ENCODE peak calls at places on chromosomes 3 and 15, in seven cellular contexts. One of them, this sample, is unnamed.

GRCh38 chr3:134956395-134956794 is 161.3 kb downstream of the EPHB1 start:
- DNase-seq in EH: no peak
- DNase-seq in activated T-helper 1 cell treated with anti-CD3 and anti-CD28 coated beads, Interleukin-12 subunit alpha, Interleukin-12 subunit beta, Interleukin-2, Interleukin-4 antibody, amounts not matched to agents 30 ng/mL and 10 ng/mL and 1 ng/mL, durations not matched to agents 14 hours and 24 hours and 36 hours: no peak
- DNase-seq in stimulated activated CD8-positive, alpha-beta memory T cell treated with anti-CD3 and anti-CD28 coated beads, Interleukin-7, amount 100 ng/mL, for 24 hours: no peak
- DNase-seq in cardiac fibroblast: no peak
- DNase-seq in GM18507: no peak
- DNase-seq in A172: no peak
- DNase-seq in this sample: no peak

GRCh38 chr3:151971814-151972579 is 98.6 kb downstream of the SUCNR1 start:
- DNase-seq in cardiac fibroblast: peak
- DNase-seq in stimulated activated CD8-positive, alpha-beta memory T cell treated with anti-CD3 and anti-CD28 coated beads, Interleukin-7, amount 100 ng/mL, for 24 hours: no peak
- DNase-seq in GM18507: no peak
- DNase-seq in EH: no peak
- DNase-seq in activated T-helper 1 cell treated with anti-CD3 and anti-CD28 coated beads, Interleukin-12 subunit alpha, Interleukin-12 subunit beta, Interleukin-2, Interleukin-4 antibody, amounts not matched to agents 30 ng/mL and 10 ng/mL and 1 ng/mL, durations not matched to agents 14 hours and 24 hours and 36 hours: no peak
- DNase-seq in A172: no peak
- DNase-seq in this sample: peak

GRCh38 chr3:123122525-123123315 is 55.9 kb downstream of the PDIA5 start:
- DNase-seq in stimulated activated CD8-positive, alpha-beta memory T cell treated with anti-CD3 and anti-CD28 coated beads, Interleukin-7, amount 100 ng/mL, for 24 hours: no peak
- DNase-seq in A172: peak
- DNase-seq in activated T-helper 1 cell treated with anti-CD3 and anti-CD28 coated beads, Interleukin-12 subunit alpha, Interleukin-12 subunit beta, Interleukin-2, Interleukin-4 antibody, amounts not matched to agents 30 ng/mL and 10 ng/mL and 1 ng/mL, durations not matched to agents 14 hours and 24 hours and 36 hours: no peak
- DNase-seq in GM18507: no peak
- DNase-seq in EH: peak
- DNase-seq in cardiac fibroblast: no peak
- DNase-seq in this sample: peak

GRCh38 chr3:190130700-190131099 is 10.0 kb upstream of the P3H2 start:
- DNase-seq in activated T-helper 1 cell treated with anti-CD3 and anti-CD28 coated beads, Interleukin-12 subunit alpha, Interleukin-12 subunit beta, Interleukin-2, Interleukin-4 antibody, amounts not matched to agents 30 ng/mL and 10 ng/mL and 1 ng/mL, durations not matched to agents 14 hours and 24 hours and 36 hours: no peak
- DNase-seq in GM18507: no peak
- DNase-seq in stimulated activated CD8-positive, alpha-beta memory T cell treated with anti-CD3 and anti-CD28 coated beads, Interleukin-7, amount 100 ng/mL, for 24 hours: no peak
- DNase-seq in A172: no peak
- DNase-seq in cardiac fibroblast: peak
- DNase-seq in EH: no peak
- DNase-seq in this sample: peak

GRCh38 chr3:161348791-161349400 is 22.4 kb downstream of the SPTSSB start:
- DNase-seq in cardiac fibroblast: peak
- DNase-seq in A172: peak
- DNase-seq in activated T-helper 1 cell treated with anti-CD3 and anti-CD28 coated beads, Interleukin-12 subunit alpha, Interleukin-12 subunit beta, Interleukin-2, Interleukin-4 antibody, amounts not matched to agents 30 ng/mL and 10 ng/mL and 1 ng/mL, durations not matched to agents 14 hours and 24 hours and 36 hours: no peak
- DNase-seq in GM18507: no peak
- DNase-seq in EH: peak
- DNase-seq in stimulated activated CD8-positive, alpha-beta memory T cell treated with anti-CD3 and anti-CD28 coated beads, Interleukin-7, amount 100 ng/mL, for 24 hours: no peak
- DNase-seq in this sample: no peak

GRCh38 chr3:170999737-171000242 is 26.7 kb downstream of the SLC2A2 start:
- DNase-seq in EH: peak
- DNase-seq in cardiac fibroblast: peak
- DNase-seq in activated T-helper 1 cell treated with anti-CD3 and anti-CD28 coated beads, Interleukin-12 subunit alpha, Interleukin-12 subunit beta, Interleukin-2, Interleukin-4 antibody, amounts not matched to agents 30 ng/mL and 10 ng/mL and 1 ng/mL, durations not matched to agents 14 hours and 24 hours and 36 hours: no peak
- DNase-seq in A172: peak
- DNase-seq in stimulated activated CD8-positive, alpha-beta memory T cell treated with anti-CD3 and anti-CD28 coated beads, Interleukin-7, amount 100 ng/mL, for 24 hours: no peak
- DNase-seq in GM18507: no peak
- DNase-seq in this sample: peak

GRCh38 chr3:153289334-153289808 is 127.3 kb downstream of the RAP2B start:
- DNase-seq in GM18507: no peak
- DNase-seq in A172: peak
- DNase-seq in cardiac fibroblast: peak
- DNase-seq in activated T-helper 1 cell treated with anti-CD3 and anti-CD28 coated beads, Interleukin-12 subunit alpha, Interleukin-12 subunit beta, Interleukin-2, Interleukin-4 antibody, amounts not matched to agents 30 ng/mL and 10 ng/mL and 1 ng/mL, durations not matched to agents 14 hours and 24 hours and 36 hours: no peak
- DNase-seq in stimulated activated CD8-positive, alpha-beta memory T cell treated with anti-CD3 and anti-CD28 coated beads, Interleukin-7, amount 100 ng/mL, for 24 hours: no peak
- DNase-seq in EH: peak
- DNase-seq in this sample: peak

GRCh38 chr3:158732856-158733200 is 571 bp upstream of the RARRES1 start:
- DNase-seq in GM18507: no peak
- DNase-seq in cardiac fibroblast: no peak
- DNase-seq in stimulated activated CD8-positive, alpha-beta memory T cell treated with anti-CD3 and anti-CD28 coated beads, Interleukin-7, amount 100 ng/mL, for 24 hours: no peak
- DNase-seq in activated T-helper 1 cell treated with anti-CD3 and anti-CD28 coated beads, Interleukin-12 subunit alpha, Interleukin-12 subunit beta, Interleukin-2, Interleukin-4 antibody, amounts not matched to agents 30 ng/mL and 10 ng/mL and 1 ng/mL, durations not matched to agents 14 hours and 24 hours and 36 hours: no peak
- DNase-seq in EH: no peak
- DNase-seq in A172: no peak
- DNase-seq in this sample: no peak

GRCh38 chr15:49558924-49559323 is 61.7 kb downstream of the FAM227B start:
- DNase-seq in GM18507: no peak
- DNase-seq in cardiac fibroblast: peak
- DNase-seq in EH: peak
- DNase-seq in activated T-helper 1 cell treated with anti-CD3 and anti-CD28 coated beads, Interleukin-12 subunit alpha, Interleukin-12 subunit beta, Interleukin-2, Interleukin-4 antibody, amounts not matched to agents 30 ng/mL and 10 ng/mL and 1 ng/mL, durations not matched to agents 14 hours and 24 hours and 36 hours: no peak
- DNase-seq in stimulated activated CD8-positive, alpha-beta memory T cell treated with anti-CD3 and anti-CD28 coated beads, Interleukin-7, amount 100 ng/mL, for 24 hours: no peak
- DNase-seq in A172: no peak
- DNase-seq in this sample: peak

GRCh38 chr15:66401130-66402021 is 14.7 kb downstream of the MAP2K1 start:
- DNase-seq in stimulated activated CD8-positive, alpha-beta memory T cell treated with anti-CD3 and anti-CD28 coated beads, Interleukin-7, amount 100 ng/mL, for 24 hours: no peak
- DNase-seq in cardiac fibroblast: no peak
- DNase-seq in A172: peak
- DNase-seq in activated T-helper 1 cell treated with anti-CD3 and anti-CD28 coated beads, Interleukin-12 subunit alpha, Interleukin-12 subunit beta, Interleukin-2, Interleukin-4 antibody, amounts not matched to agents 30 ng/mL and 10 ng/mL and 1 ng/mL, durations not matched to agents 14 hours and 24 hours and 36 hours: no peak
- DNase-seq in EH: peak
- DNase-seq in GM18507: no peak
- DNase-seq in this sample: no peak

GRCh38 chr3:5136619-5137429 is 14.7 kb downstream of the ARL8B start:
- DNase-seq in stimulated activated CD8-positive, alpha-beta memory T cell treated with anti-CD3 and anti-CD28 coated beads, Interleukin-7, amount 100 ng/mL, for 24 hours: no peak
- DNase-seq in A172: peak
- DNase-seq in cardiac fibroblast: peak
- DNase-seq in EH: peak
- DNase-seq in GM18507: peak
- DNase-seq in activated T-helper 1 cell treated with anti-CD3 and anti-CD28 coated beads, Interleukin-12 subunit alpha, Interleukin-12 subunit beta, Interleukin-2, Interleukin-4 antibody, amounts not matched to agents 30 ng/mL and 10 ng/mL and 1 ng/mL, durations not matched to agents 14 hours and 24 hours and 36 hours: peak
- DNase-seq in this sample: peak

GRCh38 chr3:96991812-96992211 is 177.4 kb downstream of the EPHA6 start:
- DNase-seq in cardiac fibroblast: no peak
- DNase-seq in EH: no peak
- DNase-seq in GM18507: no peak
- DNase-seq in stimulated activated CD8-positive, alpha-beta memory T cell treated with anti-CD3 and anti-CD28 coated beads, Interleukin-7, amount 100 ng/mL, for 24 hours: no peak
- DNase-seq in activated T-helper 1 cell treated with anti-CD3 and anti-CD28 coated beads, Interleukin-12 subunit alpha, Interleukin-12 subunit beta, Interleukin-2, Interleukin-4 antibody, amounts not matched to agents 30 ng/mL and 10 ng/mL and 1 ng/mL, durations not matched to agents 14 hours and 24 hours and 36 hours: no peak
- DNase-seq in A172: no peak
- DNase-seq in this sample: no peak

GRCh38 chr3:105518201-105518600 is 151.5 kb downstream of the ALCAM start:
- DNase-seq in stimulated activated CD8-positive, alpha-beta memory T cell treated with anti-CD3 and anti-CD28 coated beads, Interleukin-7, amount 100 ng/mL, for 24 hours: no peak
- DNase-seq in A172: no peak
- DNase-seq in cardiac fibroblast: no peak
- DNase-seq in activated T-helper 1 cell treated with anti-CD3 and anti-CD28 coated beads, Interleukin-12 subunit alpha, Interleukin-12 subunit beta, Interleukin-2, Interleukin-4 antibody, amounts not matched to agents 30 ng/mL and 10 ng/mL and 1 ng/mL, durations not matched to agents 14 hours and 24 hours and 36 hours: no peak
- DNase-seq in GM18507: no peak
- DNase-seq in EH: no peak
- DNase-seq in this sample: no peak

GRCh38 chr15:101242999-101243336 is 8.9 kb downstream of the CHSY1 start:
- DNase-seq in activated T-helper 1 cell treated with anti-CD3 and anti-CD28 coated beads, Interleukin-12 subunit alpha, Interleukin-12 subunit beta, Interleukin-2, Interleukin-4 antibody, amounts not matched to agents 30 ng/mL and 10 ng/mL and 1 ng/mL, durations not matched to agents 14 hours and 24 hours and 36 hours: no peak
- DNase-seq in stimulated activated CD8-positive, alpha-beta memory T cell treated with anti-CD3 and anti-CD28 coated beads, Interleukin-7, amount 100 ng/mL, for 24 hours: no peak
- DNase-seq in GM18507: no peak
- DNase-seq in EH: peak
- DNase-seq in cardiac fibroblast: no peak
- DNase-seq in A172: peak
- DNase-seq in this sample: no peak

GRCh38 chr15:65287515-65287845 is 797 bp upstream of the PARP16 start:
- DNase-seq in A172: no peak
- DNase-seq in EH: no peak
- DNase-seq in activated T-helper 1 cell treated with anti-CD3 and anti-CD28 coated beads, Interleukin-12 subunit alpha, Interleukin-12 subunit beta, Interleukin-2, Interleukin-4 antibody, amounts not matched to agents 30 ng/mL and 10 ng/mL and 1 ng/mL, durations not matched to agents 14 hours and 24 hours and 36 hours: no peak
- DNase-seq in GM18507: no peak
- DNase-seq in cardiac fibroblast: no peak
- DNase-seq in stimulated activated CD8-positive, alpha-beta memory T cell treated with anti-CD3 and anti-CD28 coated beads, Interleukin-7, amount 100 ng/mL, for 24 hours: no peak
- DNase-seq in this sample: peak